ENCODE peak calls at places on chromosomes 3 and 15, in nine cellular contexts. V, E, N, H, J, T, F, P and M are unnamed samples.

GRCh38 chr3:66858656-66859381 is 139.3 kb upstream of the KBTBD8 start:
- DNase-seq in N (no peak), V (no peak), E (no peak), P (no peak), H (peak; percentile 43), J (no peak), F (no peak), T (no peak), M (peak; percentile 17)

GRCh38 chr3:16587703-16588070 is 17.5 kb downstream of the DAZL start:
- DNase-seq in P (peak; percentile 23), N (no peak), E (no peak), J (peak; percentile 53), F (no peak), H (no peak), V (peak; percentile 20), T (peak; percentile 23), M (no peak)

GRCh38 chr3:184724662-184725061 is 12.8 kb upstream of the MAGEF1 start:
- DNase-seq in P (no peak), F (no peak), T (no peak), J (no peak), N (no peak), H (no peak), E (no peak), V (no peak), M (no peak)

GRCh38 chr15:44315773-44316465 is 27.4 kb downstream of the GOLM2 start:
- DNase-seq in N (no peak), V (no peak), J (no peak), H (no peak), F (no peak), T (no peak), P (no peak), E (no peak), M (no peak)

GRCh38 chr3:118239253-118239652 is 795.4 kb downstream of the IGSF11 start:
- DNase-seq in J (no peak), N (no peak), E (no peak), V (no peak), H (no peak), T (no peak), P (no peak), F (no peak), M (no peak)

GRCh38 chr15:48447657-48448056 is 116.4 kb downstream of the DUT start:
- DNase-seq in V (peak; percentile 73), N (no peak), J (peak; percentile 78), F (no peak), E (no peak), H (no peak), P (peak; percentile 87), T (no peak), M (no peak)

GRCh38 chr15:92457642-92458041 is 64.0 kb downstream of the ST8SIA2 start:
- DNase-seq in E (no peak), V (no peak), P (no peak), T (no peak), F (no peak), H (no peak), N (no peak), J (no peak), M (no peak)

GRCh38 chr15:53974121-53974520 is 4.1 kb upstream of the UNC13C start:
- DNase-seq in T (no peak), P (no peak), N (no peak), V (no peak), H (no peak), E (no peak), J (no peak), F (no peak), M (no peak)

GRCh38 chr3:69080233-69080644 is at the start of gene UBA3:
- DNase-seq in H (peak; percentile 89), V (peak; percentile 81), P (peak; percentile 64), T (no peak), N (peak; percentile 93), E (peak; percentile 95), F (peak; percentile 49), J (peak; percentile 74), M (peak; percentile 91)

GRCh38 chr3:59919581-59919980 is 869.8 kb upstream of the CFAP20DC start:
- DNase-seq in F (no peak), T (no peak), H (no peak), J (no peak), P (no peak), N (no peak), V (no peak), E (no peak), M (no peak)

GRCh38 chr15:40871749-40872617 is 2.1 kb downstream of the RHOV start:
- DNase-seq in T (no peak), P (no peak), N (no peak), V (no peak), J (no peak), H (no peak), E (peak; percentile 85), F (no peak), M (no peak)

GRCh38 chr3:58094657-58095056 is 86.4 kb downstream of the FLNB start:
- DNase-seq in P (no peak), F (no peak), T (no peak), N (no peak), J (no peak), V (no peak), E (no peak), H (no peak), M (no peak)
- TF ChIP-seq CTCF in P (no peak), F (no peak), T (no peak), N (no peak), J (no peak), V (no peak), E (no peak), H (no peak), M (no peak)

GRCh38 chr3:100603449-100603848 is 6.0 kb upstream of the ADGRG7 start:
- DNase-seq in T (no peak), F (peak; percentile 2), J (peak; percentile 56), N (no peak), P (no peak), H (peak; percentile 41), E (no peak), V (peak; percentile 17), M (peak; percentile 9)

GRCh38 chr3:100602506-100603444 is 6.6 kb upstream of the ADGRG7 start:
- DNase-seq in T (no peak), E (no peak), H (peak; percentile 28), P (peak; percentile 34), J (peak; percentile 26), N (no peak), V (peak; percentile 28), F (no peak), M (no peak)

GRCh38 chr3:100606894-100607512 is 2.4 kb upstream of the ADGRG7 start:
- DNase-seq in J (peak; percentile 2), P (no peak), F (no peak), H (no peak), N (no peak), E (no peak), T (no peak), V (no peak), M (no peak)

GRCh38 chr3:100609305-100609704 is at the start of gene ADGRG7:
- DNase-seq in P (no peak), H (peak; percentile 35), E (no peak), V (no peak), N (no peak), T (no peak), J (no peak), F (no peak), M (no peak)

DNA sequence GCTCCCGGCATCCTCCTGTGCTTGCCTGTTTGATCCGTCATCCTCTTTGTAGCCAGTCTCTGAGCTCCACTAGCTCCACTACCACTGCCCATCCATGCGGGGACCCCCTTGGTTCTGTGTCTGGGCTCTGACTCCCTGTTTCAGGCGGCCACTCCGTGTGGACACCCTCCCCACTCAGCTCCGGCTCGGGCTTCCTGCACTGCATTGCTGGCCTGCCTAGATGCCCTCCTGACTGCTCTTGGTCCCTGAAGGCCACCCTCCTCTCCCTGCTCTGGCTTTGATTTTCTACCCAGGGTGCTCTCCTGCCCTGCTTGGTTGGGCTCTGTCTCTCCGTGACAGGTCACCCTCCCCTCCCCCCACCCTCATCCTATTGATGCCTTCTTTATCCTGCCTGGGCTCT is 4.0 kb upstream of the ADGRG7 start:
- DNase-seq in F (no peak), N (no peak), J (no peak), T (no peak), P (no peak), H (no peak), V (no peak), E (no peak), M (no peak)
- TF ChIP-seq CTCF in F (no peak), N (no peak), J (no peak), T (no peak), P (no peak), H (no peak), V (no peak), E (no peak), M (no peak)

DNA sequence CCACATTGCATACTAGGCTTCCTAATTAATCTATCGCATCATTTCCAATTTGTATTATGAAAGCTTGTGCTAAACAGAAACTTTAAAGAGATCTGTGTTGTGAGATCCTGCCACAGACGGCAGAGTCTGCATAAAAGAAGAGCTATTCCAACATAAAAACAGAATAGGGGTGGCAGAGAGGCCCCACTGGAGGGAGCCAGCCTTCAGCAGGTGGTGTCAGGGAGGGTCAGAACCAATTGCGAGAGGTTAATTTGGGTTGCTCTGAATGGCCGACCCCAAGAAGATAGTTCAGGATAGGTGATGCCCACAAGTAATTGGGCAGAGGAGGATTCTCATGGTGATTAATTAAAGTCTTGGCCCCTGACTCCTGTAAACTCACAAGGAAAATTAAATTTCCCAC is 74.8 kb downstream of the DCLK3 start:
- DNase-seq in V (no peak), F (no peak), P (no peak), J (no peak), H (no peak), T (no peak), N (no peak), E (no peak), M (no peak)
- TF ChIP-seq CTCF in V (no peak), F (no peak), P (no peak), J (no peak), H (no peak), T (no peak), N (no peak), E (no peak), M (no peak)

GRCh38 chr15:61030451-61030850 is 198.7 kb downstream of the RORA start:
- DNase-seq in P (no peak), H (no peak), J (no peak), T (no peak), V (peak; percentile 83), F (no peak), N (no peak), E (no peak), M (no peak)

GRCh38 chr15:61025746-61026256 is 203.3 kb downstream of the RORA start:
- DNase-seq in J (no peak), H (no peak), N (no peak), T (no peak), E (no peak), V (peak; percentile 68), F (no peak), P (no peak), M (no peak)

GRCh38 chr15:61025283-61025682 is 203.8 kb downstream of the RORA start:
- DNase-seq in N (no peak), V (peak; percentile 60), H (no peak), P (no peak), T (no peak), E (no peak), J (no peak), F (no peak), M (no peak)

GRCh38 chr15:61032600-61033286 is 196.4 kb downstream of the RORA start:
- DNase-seq in V (no peak), E (no peak), N (no peak), P (no peak), F (no peak), H (no peak), T (no peak), J (peak; percentile 11), M (no peak)

DNA sequence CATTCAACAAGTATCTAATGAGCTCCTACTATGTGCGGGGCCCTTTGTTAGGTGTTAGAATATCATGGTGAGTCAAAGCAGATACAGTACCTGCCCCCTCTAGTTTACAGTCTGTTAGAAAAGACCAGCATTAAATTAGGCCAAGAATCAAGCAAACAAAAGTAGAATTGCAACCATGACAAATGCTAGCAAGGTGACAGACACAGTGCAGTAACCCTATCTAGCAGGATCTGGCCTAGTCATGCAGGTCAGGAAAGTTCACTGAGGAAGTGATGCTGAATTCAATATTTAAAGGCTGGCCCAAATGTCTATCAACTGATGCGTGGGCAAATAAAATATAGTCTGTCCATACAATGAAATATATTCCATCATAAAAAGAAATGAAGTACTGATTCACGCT is 200.7 kb downstream of the RORA start:
- DNase-seq in N (no peak), F (no peak), T (no peak), V (no peak), P (no peak), E (no peak), J (no peak), H (no peak), M (no peak)
- TF ChIP-seq CTCF in N (no peak), F (no peak), T (no peak), V (no peak), P (no peak), E (no peak), J (no peak), H (no peak), M (no peak)